ENCODE peak calls at places on chromosome 4, in eight cellular contexts. A is B cell, M is Right ventricle myocardium superior, F is suprapubic skin, H is EL, K is left ventricle myocardium superior, D is HS-5, E is T1000. Y is an unnamed sample.

GRCh38 chr4:4585012-4585670 is 43.3 kb upstream of the STX18 start:
- DNase-seq in A (no peak), M (no peak), F (no peak), H (peak; percentile 81), K (no peak), D (peak; percentile 76), E (no peak), Y (no peak)

GRCh38 chr4:28973591-28974350 is 1746.4 kb upstream of the PCDH7 start:
- DNase-seq in A (no peak), M (no peak), F (no peak), H (peak; percentile 67), K (no peak), D (peak; percentile 11), E (no peak), Y (no peak)

GRCh38 chr4:89998350-89999098 is 103.9 kb downstream of the MMRN1 start:
- DNase-seq in A (no peak), M (no peak), F (no peak), H (no peak), K (no peak), D (no peak), E (no peak), Y (no peak)

GRCh38 chr4:152316969-152317368 is 218.9 kb downstream of the FBXW7 start:
- DNase-seq in A (no peak), M (no peak), F (no peak), H (no peak), K (no peak), D (no peak), E (no peak), Y (peak; percentile 49)

GRCh38 chr4:85866508-85866907 is 391.6 kb downstream of the ARHGAP24 start:
- DNase-seq in A (no peak), M (no peak), F (no peak), H (no peak), K (no peak), D (no peak), E (no peak), Y (no peak)

GRCh38 chr4:155207534-155208257 is 740 bp upstream of the NPY2R start:
- DNase-seq in A (no peak), M (no peak), F (no peak), H (no peak), K (no peak), D (no peak), E (no peak), Y (no peak)

GRCh38 chr4:165945991-165946390 is 73.0 kb downstream of the TLL1 start:
- DNase-seq in A (no peak), M (no peak), F (no peak), H (no peak), K (no peak), D (no peak), E (no peak), Y (no peak)

GRCh38 chr4:75726577-75726976 is 2.2 kb downstream of the USO1 start:
- DNase-seq in A (no peak), M (no peak), F (no peak), H (no peak), K (no peak), D (no peak), E (no peak), Y (no peak)

GRCh38 chr4:20194079-20195013 is 57.4 kb upstream of the SLIT2 start:
- DNase-seq in A (no peak), M (no peak), F (no peak), H (peak; percentile 86), K (no peak), D (peak; percentile 84), E (no peak), Y (peak; percentile 65)